ENCODE peak calls at places on chromosomes 12 and 14, in eight cellular contexts. Q, P, S, I, A, Y, T and F are unnamed samples.

GRCh38 chr14:40028991-40029390 is 596.8 kb upstream of the FBXO33 start:
- DNase-seq in Q (no peak), P (no peak), S (no peak), I (no peak), A (no peak), Y (no peak), T (no peak), F (no peak)

GRCh38 chr12:75884465-75884985 is 147.1 kb downstream of the PHLDA1 start:
- DNase-seq in Q (no peak), P (no peak), S (no peak), I (no peak), A (no peak), Y (no peak), T (no peak), F (no peak)

GRCh38 chr12:59698599-59698998 is 102.8 kb downstream of the SLC16A7 start:
- DNase-seq in Q (peak), P (no peak), S (no peak), I (no peak), A (no peak), Y (no peak), T (no peak), F (no peak)

GRCh38 chr12:22866406-22866805 is 241.4 kb downstream of the ETNK1 start:
- DNase-seq in Q (no peak), P (no peak), S (no peak), I (no peak), A (no peak), Y (no peak), T (no peak), F (no peak)

GRCh38 chr12:28583771-28584261 is 393.6 kb downstream of the CCDC91 start:
- DNase-seq in Q (peak), P (no peak), S (no peak), I (no peak), A (no peak), Y (no peak), T (no peak), F (no peak)

GRCh38 chr12:92665496-92665895 is 37.3 kb upstream of the PLEKHG7 start:
- DNase-seq in Q (no peak), P (no peak), S (no peak), I (no peak), A (no peak), Y (no peak), T (no peak), F (no peak)

GRCh38 chr12:50633950-50634349 is 129.2 kb downstream of the DIP2B start:
- DNase-seq in Q (peak), P (no peak), S (no peak), I (no peak), A (no peak), Y (no peak), T (no peak), F (no peak)

GRCh38 chr12:26878661-26879119 is 45.7 kb upstream of the ITPR2 start:
- DNase-seq in Q (no peak), P (no peak), S (no peak), I (no peak), A (no peak), Y (peak), T (peak), F (no peak)

GRCh38 chr12:8078400-8078799 is 3.7 kb upstream of the NECAP1 start:
- DNase-seq in Q (peak), P (peak), S (peak), I (peak), A (peak), Y (peak), T (peak), F (peak)

GRCh38 chr12:45401008-45401407 is 185.1 kb downstream of the ANO6 start:
- DNase-seq in Q (no peak), P (no peak), S (no peak), I (no peak), A (no peak), Y (no peak), T (peak), F (no peak)

GRCh38 chr12:3137268-3137761 is 60.1 kb downstream of the TSPAN9 start:
- DNase-seq in Q (peak), P (no peak), S (no peak), I (no peak), A (no peak), Y (no peak), T (peak), F (no peak)

GRCh38 chr12:124096869-124097434 is 123.9 kb downstream of the ZNF664 start:
- DNase-seq in Q (no peak), P (no peak), S (no peak), I (no peak), A (no peak), Y (no peak), T (no peak), F (no peak)

GRCh38 chr14:95527392-95528002 is 7.4 kb upstream of the GLRX5 start:
- DNase-seq in Q (peak), P (no peak), S (no peak), I (no peak), A (no peak), Y (peak), T (peak), F (no peak)

GRCh38 chr14:103676881-103677675 is 38.2 kb downstream of the XRCC3 start:
- DNase-seq in Q (no peak), P (no peak), S (no peak), I (no peak), A (no peak), Y (no peak), T (no peak), F (no peak)